ENCODE peak calls at places on chromosomes 3 and 15, in nine cellular contexts. H, Z, E, W, L, C, S, P and J are unnamed samples.

GRCh38 chr3:160278210-160278609 is 53.0 kb downstream of the C3orf80 start:
- DNase-seq in P (no peak), W (no peak), Z (no peak), C (no peak), S (no peak), H (no peak), E (no peak), L (no peak), J (no peak)

GRCh38 chr3:14274537-14274936 is 95.9 kb downstream of the LSM3 start:
- DNase-seq in L (no peak), E (no peak), Z (no peak), P (no peak), S (no peak), C (no peak), W (no peak), H (no peak), J (no peak)

GRCh38 chr3:15572138-15572537 is 29.2 kb downstream of the HACL1 start:
- DNase-seq in L (no peak), H (no peak), E (no peak), P (no peak), W (no peak), Z (no peak), C (no peak), S (no peak), J (no peak)

GRCh38 chr3:41274944-41275668 is 75.8 kb downstream of the CTNNB1 start:
- DNase-seq in L (peak), P (no peak), H (no peak), W (peak), Z (no peak), C (no peak), S (no peak), E (no peak), J (no peak)

GRCh38 chr15:79154491-79155182 is 64.1 kb upstream of the RASGRF1 start:
- DNase-seq in W (no peak), S (no peak), L (no peak), H (no peak), P (no peak), E (no peak), C (no peak), Z (no peak), J (no peak)

GRCh38 chr3:80051602-80051962 is 283.8 kb upstream of the ROBO1 start:
- DNase-seq in L (no peak), P (no peak), W (no peak), H (no peak), S (no peak), E (no peak), C (no peak), Z (no peak), J (no peak)

GRCh38 chr15:76217029-76217866 is 94.0 kb downstream of the ETFA start:
- DNase-seq in S (no peak), W (no peak), H (peak), E (no peak), P (no peak), L (peak), Z (no peak), C (no peak), J (no peak)

GRCh38 chr15:99511865-99512632 is 53.7 kb upstream of the MEF2A start:
- DNase-seq in E (no peak), H (no peak), C (no peak), L (no peak), Z (no peak), W (no peak), P (no peak), S (no peak), J (no peak)

GRCh38 chr15:69980311-69981059 is 117.2 kb downstream of the TLE3 start:
- DNase-seq in C (no peak), E (no peak), S (no peak), H (no peak), W (no peak), Z (no peak), L (no peak), P (no peak), J (no peak)

GRCh38 chr15:69583627-69584026 is 131.0 kb downstream of the RPLP1 start:
- DNase-seq in P (no peak), S (no peak), W (no peak), Z (no peak), C (no peak), H (no peak), E (no peak), L (no peak), J (no peak)

GRCh38 chr3:10845839-10846656 is 30.0 kb downstream of the SLC6A11 start:
- DNase-seq in L (no peak), E (no peak), W (no peak), P (no peak), H (no peak), Z (no peak), C (no peak), S (no peak), J (no peak)

GRCh38 chr15:79593119-79593869 is 161.2 kb downstream of the MINAR1 start:
- DNase-seq in S (no peak), C (no peak), W (no peak), P (no peak), E (no peak), H (no peak), Z (no peak), L (no peak), J (no peak)

GRCh38 chr3:11288786-11289637 is 16.8 kb downstream of the ATG7 start:
- DNase-seq in P (peak), S (no peak), H (no peak), W (peak), E (no peak), C (no peak), L (peak), Z (no peak), J (no peak)

GRCh38 chr3:9721698-9722057 is 9.9 kb upstream of the BRPF1 start:
- DNase-seq in E (no peak), Z (no peak), W (no peak), H (no peak), L (no peak), S (no peak), P (no peak), C (no peak), J (no peak)

GRCh38 chr3:64530434-64531049 is 157.3 kb downstream of the ADAMTS9 start:
- DNase-seq in H (peak), W (peak), S (no peak), E (no peak), L (peak), C (no peak), P (no peak), Z (peak), J (no peak)

GRCh38 chr15:66884661-66885237 is 180.7 kb upstream of the SMAD3 start:
- DNase-seq in S (no peak), W (no peak), Z (no peak), L (no peak), P (no peak), E (no peak), C (no peak), H (no peak), J (no peak)

GRCh38 chr3:99862208-99862607 is 44.5 kb downstream of the CMSS1 start:
- DNase-seq in Z (no peak), C (no peak), P (no peak), S (no peak), H (no peak), E (no peak), L (peak), W (peak), J (no peak)

GRCh38 chr15:58229297-58229768 is 91.2 kb downstream of the AQP9 start:
- DNase-seq in E (no peak), H (no peak), P (no peak), L (no peak), W (no peak), C (no peak), Z (peak), S (no peak), J (no peak)

GRCh38 chr15:47708116-47708515 is 9.2 kb upstream of the SEMA6D start:
- DNase-seq in L (no peak), Z (no peak), H (no peak), S (no peak), E (no peak), W (no peak), P (no peak), C (no peak), J (no peak)

GRCh38 chr15:80854104-80854503 is 74.9 kb downstream of the CEMIP start:
- DNase-seq in L (no peak), C (no peak), P (no peak), Z (peak), H (no peak), E (no peak), W (no peak), S (no peak), J (no peak)

GRCh38 chr15:101652098-101652782 is at the start of gene TM2D3:
- DNase-seq in W (peak), S (peak), E (peak), H (peak), L (peak), Z (peak), C (peak), P (peak), J (peak)

GRCh38 chr3:59246719-59247401 is 197.0 kb upstream of the CFAP20DC start:
- DNase-seq in P (no peak), S (no peak), C (no peak), L (no peak), W (no peak), Z (no peak), E (no peak), H (no peak), J (no peak)

GRCh38 chr15:62578548-62578947 is 413.5 kb upstream of the C2CD4B start:
- DNase-seq in E (no peak), Z (no peak), P (no peak), H (no peak), L (no peak), C (no peak), S (no peak), W (no peak), J (no peak)

GRCh38 chr15:80052597-80053304 is 6.7 kb upstream of the ZFAND6 start:
- DNase-seq in H (peak), P (no peak), W (no peak), L (no peak), E (no peak), S (no peak), Z (no peak), C (no peak), J (no peak)

GRCh38 chr3:3998140-3998977 is 199.1 kb downstream of the LRRN1 start:
- DNase-seq in W (no peak), L (no peak), C (no peak), E (no peak), S (no peak), P (no peak), H (peak), Z (peak), J (no peak)

GRCh38 chr3:30614943-30615342 is 8.5 kb downstream of the TGFBR2 start:
- DNase-seq in W (no peak), H (no peak), E (no peak), C (no peak), S (no peak), P (no peak), L (no peak), Z (no peak), J (no peak)

GRCh38 chr3:69865920-69866679 is 126.8 kb downstream of the MITF start:
- DNase-seq in C (no peak), L (peak), W (no peak), Z (no peak), P (no peak), E (no peak), S (no peak), H (no peak), J (no peak)

GRCh38 chr15:98363416-98363815 is 284.9 kb upstream of the IGF1R start:
- DNase-seq in L (no peak), Z (no peak), P (no peak), H (no peak), S (no peak), E (no peak), C (no peak), W (no peak), J (no peak)

GRCh38 chr15:79977431-79977940 is 6.5 kb upstream of the BCL2A1 start:
- DNase-seq in S (no peak), H (no peak), C (no peak), Z (no peak), P (no peak), W (no peak), L (no peak), E (no peak), J (no peak)